ENCODE peak calls at places on chromosome 21, in four cellular contexts. E is activated T-cell treated with anti-CD3 and anti-CD28 coated beads, Interleukin-2, amount 50 U/mL, for 72 hours; N is RPMI8226; K is A172. P is an unnamed sample.

GRCh38 chr21:26555554-26555953 is 17.5 kb downstream of the CYYR1 start:
- DNase-seq in E (no peak), N (no peak), K (no peak), P (no peak)

GRCh38 chr21:38134084-38134873 is 122.5 kb upstream of the KCNJ15 start:
- DNase-seq in E (peak), N (no peak), K (no peak), P (no peak)

GRCh38 chr21:44258056-44258725 is 3.5 kb downstream of the DNMT3L start:
- DNase-seq in E (no peak), N (no peak), K (no peak), P (no peak)

GRCh38 chr21:34072145-34073031 is 990 bp upstream of the MRPS6 start:
- DNase-seq in E (no peak), N (peak), K (no peak), P (no peak)

GRCh38 chr21:23740463-23740862 is 1866.8 kb downstream of the MRPL39 start:
- DNase-seq in E (no peak), N (no peak), K (no peak), P (no peak)

GRCh38 chr21:17858764-17859163 is 39.6 kb upstream of the C21orf91 start:
- DNase-seq in E (no peak), N (no peak), K (no peak), P (no peak)

GRCh38 chr21:26469789-26470188 is 103.3 kb downstream of the CYYR1 start:
- DNase-seq in E (no peak), N (no peak), K (peak), P (no peak)

GRCh38 chr21:34938079-34938764 is 110.9 kb downstream of the RUNX1 start:
- DNase-seq in E (no peak), N (no peak), K (peak), P (no peak)

GRCh38 chr21:27321791-27322190 is 354.9 kb upstream of the ADAMTS5 start:
- DNase-seq in E (no peak), N (no peak), K (no peak), P (no peak)

GRCh38 chr21:45318556-45319341 is 31.1 kb upstream of the POFUT2 start:
- DNase-seq in E (no peak), N (no peak), K (peak), P (no peak)

GRCh38 chr21:44750675-44751025 is 39.3 kb upstream of the TSPEAR start:
- DNase-seq in E (no peak), N (no peak), K (no peak), P (no peak)

GRCh38 chr21:44509539-44509938 is 30.5 kb downstream of the KRTAP10-1 start:
- DNase-seq in E (no peak), N (peak), K (peak), P (peak)

GRCh38 chr21:46151989-46152938 is 3.1 kb downstream of the FTCD start:
- DNase-seq in E (no peak), N (no peak), K (no peak), P (no peak)

GRCh38 chr21:33441489-33442477 is 38.0 kb downstream of the TMEM50B start:
- DNase-seq in E (no peak), N (no peak), K (peak), P (peak)

GRCh38 chr21:34513109-34513675 is 1.2 kb upstream of the KCNE1 start:
- DNase-seq in E (no peak), N (no peak), K (no peak), P (no peak)

GRCh38 chr21:43921979-43922945 is 57.2 kb downstream of the AGPAT3 start:
- DNase-seq in E (peak), N (no peak), K (peak), P (no peak)

P was measured in H4.